ENCODE peak calls at places on chromosome 10, in six cellular contexts. K, X, C, N, Z and J are unnamed samples.
A peak's percentile ranks its signal among the peaks of the same experiment; 100 is the strongest.

GRCh38 chr10:100562008-100562672 is 26.4 kb downstream of the HIF1AN start:
- DNase-seq in C (peak; percentile 86), Z (no peak), N (peak; percentile 73), X (peak; percentile 81), K (no peak), J (peak; percentile 54)

GRCh38 chr10:37937864-37938263 is 38.6 kb downstream of the ZNF25 start:
- DNase-seq in N (peak; percentile 9), K (no peak), Z (no peak), X (no peak), C (no peak), J (no peak)

GRCh38 chr10:64148597-64148996 is 627.4 kb downstream of the REEP3 start:
- DNase-seq in X (no peak), Z (no peak), C (no peak), K (no peak), N (no peak), J (no peak)

GRCh38 chr10:44792119-44792783 is 118.9 kb upstream of the TMEM72 start:
- DNase-seq in C (no peak), K (no peak), Z (no peak), X (no peak), N (no peak), J (no peak)

GRCh38 chr10:79335470-79336235 is 11.6 kb upstream of the PPIF start:
- DNase-seq in X (no peak), K (no peak), C (no peak), Z (no peak), N (no peak), J (no peak)

GRCh38 chr10:94397549-94398370 is 4.6 kb upstream of the TBC1D12 start:
- DNase-seq in Z (no peak), X (no peak), C (no peak), N (peak; percentile 6), K (no peak), J (peak; percentile 63)

GRCh38 chr10:109895095-109895818 is 28.1 kb downstream of the XPNPEP1 start:
- DNase-seq in C (no peak), K (no peak), N (no peak), X (peak; percentile 45), Z (no peak), J (no peak)

GRCh38 chr10:28681345-28681763 is 4.0 kb downstream of the BAMBI start:
- DNase-seq in C (no peak), Z (no peak), K (no peak), X (no peak), N (no peak), J (no peak)

GRCh38 chr10:77820349-77820748 is 106.2 kb downstream of the DLG5 start:
- DNase-seq in X (no peak), K (no peak), C (no peak), N (no peak), Z (no peak), J (no peak)

GRCh38 chr10:94710578-94710977 is 27.0 kb downstream of the CYP2C18 start:
- DNase-seq in N (no peak), X (no peak), K (no peak), C (no peak), Z (no peak), J (no peak)

GRCh38 chr10:86962136-86962980 is 4.0 kb downstream of the SNCG start:
- DNase-seq in Z (no peak), N (no peak), X (no peak), C (no peak), K (peak; percentile 52), J (no peak)

GRCh38 chr10:71220689-71221540 is 8.5 kb downstream of the UNC5B start:
- DNase-seq in N (no peak), K (no peak), X (no peak), C (no peak), Z (no peak), J (no peak)

GRCh38 chr10:5447611-5448071 is 35.3 kb downstream of the NET1 start:
- DNase-seq in C (no peak), X (no peak), K (no peak), N (no peak), Z (no peak), J (no peak)

GRCh38 chr10:30028006-30028441 is 31.4 kb downstream of the JCAD start:
- DNase-seq in X (peak; percentile 28), Z (no peak), K (no peak), N (no peak), C (no peak), J (no peak)

GRCh38 chr10:30583778-30584415 is 45.7 kb downstream of the LYZL2 start:
- DNase-seq in K (peak; percentile 72), C (peak; percentile 74), X (peak; percentile 73), N (peak; percentile 22), Z (no peak), J (peak; percentile 48)

GRCh38 chr10:32446701-32447406 is 914 bp downstream of the CCDC7 start:
- DNase-seq in Z (no peak), K (no peak), N (peak; percentile 15), X (no peak), C (peak; percentile 5), J (no peak)

GRCh38 chr10:32445036-32445435 is 904 bp upstream of the CCDC7 start:
- DNase-seq in Z (no peak), N (no peak), X (no peak), C (peak; percentile 10), K (no peak), J (no peak)

GRCh38 chr10:32445740-32446615 is at the start of gene CCDC7:
- DNase-seq in C (peak; percentile 57), K (peak; percentile 86), X (peak; percentile 84), N (peak; percentile 81), Z (peak; percentile 22), J (peak; percentile 70)
- TF ChIP-seq POLR2A in C (peak; percentile 83), K (no peak), X (peak; percentile 81), N (peak; percentile 90), Z (peak; percentile 59), J (peak; percentile 70)

DNA sequence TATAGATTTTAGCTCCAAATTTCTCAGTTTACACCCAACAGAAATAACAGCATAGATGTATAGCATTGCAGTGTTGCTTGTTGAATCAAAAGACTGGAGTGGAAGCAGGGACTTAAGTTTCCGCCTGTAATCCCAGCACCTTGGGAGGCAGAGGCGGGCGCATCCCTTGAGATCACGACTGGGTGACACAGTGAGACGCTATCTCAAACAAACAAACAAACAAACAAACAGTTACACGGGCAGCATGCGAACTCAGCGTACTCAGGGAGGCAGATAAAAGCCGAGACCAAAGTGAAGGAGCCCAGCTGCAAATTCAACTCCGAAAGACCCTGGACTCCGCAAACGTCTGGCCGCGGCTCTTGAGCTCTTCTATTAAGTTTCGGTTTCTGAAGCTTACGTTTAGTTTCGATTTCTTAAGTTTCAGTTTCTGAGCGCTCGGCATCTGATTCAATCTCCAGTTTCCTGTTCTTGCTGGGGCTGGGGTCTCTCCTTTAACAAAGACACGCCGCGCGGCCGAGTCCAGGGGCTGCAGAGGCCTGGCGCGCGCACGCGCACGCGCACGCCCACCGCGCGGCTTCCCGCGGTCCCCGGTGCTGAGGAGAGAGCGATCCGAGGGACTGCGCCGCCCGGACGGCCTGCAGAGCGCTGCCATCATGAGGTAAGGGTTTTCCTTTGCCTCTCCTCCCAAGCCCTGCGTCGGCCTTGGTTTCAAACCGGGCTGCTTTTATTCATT is at the start of gene IFIT5:
- DNase-seq in X (peak; percentile 70), Z (no peak), K (peak; percentile 79), C (peak; percentile 74), N (peak; percentile 23), J (peak; percentile 79)
- TF ChIP-seq POLR2A in X (peak; percentile 64), Z (peak; percentile 41), K (no peak), C (peak; percentile 54), N (no peak), J (peak; percentile 73)

GRCh38 chr10:85459906-85460305 is 906.7 kb downstream of the GRID1 start:
- DNase-seq in C (no peak), K (no peak), N (no peak), Z (no peak), X (no peak), J (no peak)
- TF ChIP-seq POLR2A in C (no peak), K (no peak), N (no peak), Z (no peak), X (no peak), J (no peak)

GRCh38 chr10:102403115-102403514 is 7.6 kb downstream of the NFKB2 start:
- DNase-seq in X (no peak), Z (no peak), K (no peak), C (no peak), N (no peak), J (no peak)
- TF ChIP-seq POLR2A in X (no peak), Z (no peak), K (no peak), C (no peak), N (no peak), J (no peak)

DNA sequence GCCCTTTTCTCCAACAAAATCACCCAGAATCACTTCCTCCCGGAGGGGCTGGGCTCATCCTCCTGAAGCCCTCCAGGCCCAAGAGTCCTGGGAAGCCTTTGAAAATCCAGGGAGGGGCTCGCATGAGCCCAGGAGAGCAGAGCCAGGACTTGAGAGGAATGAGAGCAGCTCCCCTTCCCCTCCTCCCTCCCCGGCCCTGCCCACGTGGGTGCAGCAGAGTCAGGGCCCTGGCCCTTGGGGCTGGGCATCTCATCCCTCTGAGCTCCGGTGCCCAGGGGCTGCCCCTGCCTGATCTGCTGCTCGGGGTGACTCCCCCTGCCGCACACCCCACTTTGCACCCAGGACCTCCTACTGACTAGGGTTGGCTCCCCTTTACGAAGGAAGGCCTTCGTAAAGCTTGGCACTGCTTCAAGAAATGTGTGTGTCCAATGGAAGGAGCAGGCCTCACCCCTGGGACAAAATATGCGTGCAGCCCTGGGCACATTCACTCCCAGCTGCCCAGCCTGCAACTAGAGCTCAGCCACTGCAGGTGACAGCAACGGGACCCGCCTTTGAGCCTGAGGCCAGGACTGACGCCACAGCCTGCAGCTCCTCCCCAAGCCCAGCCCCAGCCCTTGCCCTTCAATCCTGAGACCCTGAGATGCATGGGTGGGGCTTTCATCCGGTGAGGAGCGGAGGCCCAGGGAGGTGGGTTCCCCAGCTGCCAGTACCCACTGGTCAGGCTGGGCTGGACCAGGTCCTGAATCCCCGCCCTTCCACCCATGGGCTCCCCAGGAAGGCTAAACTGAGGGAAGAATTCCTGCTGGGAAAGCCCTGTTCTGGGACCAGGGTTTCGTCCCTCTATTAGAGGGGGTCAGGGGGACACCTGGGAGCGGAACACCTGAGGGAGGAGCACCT is 21.8 kb downstream of the PWWP2B start:
- DNase-seq in X (peak; percentile 87), N (no peak), K (no peak), Z (no peak), C (peak; percentile 68), J (peak; percentile 68)
- TF ChIP-seq POLR2A in X (peak; percentile 88), N (no peak), K (no peak), Z (peak; percentile 36), C (no peak), J (no peak)

GRCh38 chr10:62326134-62326533 is 48.0 kb upstream of the ZNF365 start:
- DNase-seq in N (no peak), X (no peak), Z (no peak), K (no peak), C (no peak), J (no peak)
- TF ChIP-seq POLR2A in N (no peak), X (no peak), Z (no peak), K (no peak), C (no peak), J (no peak)

DNA sequence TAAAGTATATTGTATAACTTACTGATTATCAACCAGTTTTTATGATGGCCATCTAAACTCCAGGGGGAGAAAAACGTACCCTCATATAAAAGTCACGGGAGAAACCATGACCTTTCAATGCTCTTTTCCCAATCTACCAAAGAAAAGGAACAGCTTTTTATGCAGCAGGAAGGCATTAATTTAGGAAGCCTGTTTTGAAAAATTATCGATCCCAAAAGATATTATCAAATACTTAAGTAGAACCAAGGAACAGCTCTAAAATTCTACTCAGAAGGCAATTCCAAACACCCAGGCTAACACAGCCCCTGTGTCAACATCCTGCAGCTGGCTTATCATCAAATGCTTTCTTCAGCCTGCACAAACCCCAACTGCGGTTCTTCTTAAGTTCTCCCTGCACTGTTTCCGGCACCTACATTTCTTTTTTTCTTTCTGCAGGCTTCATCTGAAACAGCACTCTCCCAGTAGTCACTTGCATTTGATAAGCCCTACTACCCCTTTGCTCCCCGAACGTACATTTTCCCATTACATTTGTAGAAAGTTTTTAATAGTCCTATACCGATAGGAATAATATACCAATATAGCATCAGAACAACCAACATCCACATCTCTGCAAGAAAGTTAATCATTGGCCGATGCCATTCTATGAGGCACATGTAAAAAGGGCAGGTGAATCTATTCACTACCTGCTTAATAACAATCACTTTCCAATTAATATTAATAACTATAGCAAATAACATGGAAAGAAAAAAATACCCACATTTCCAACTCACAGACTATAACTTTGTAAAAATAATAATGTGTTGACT is 47.9 kb downstream of the PIP4K2A start:
- DNase-seq in C (no peak), N (no peak), Z (no peak), X (no peak), K (no peak), J (no peak)
- TF ChIP-seq POLR2A in C (no peak), N (no peak), Z (no peak), X (no peak), K (no peak), J (no peak)